ENCODE peak calls at places on chromosomes 1 and 21, in four cellular contexts. V is testis, O is hepatocyte, J is fibroblast of lung. N is an unnamed sample. For H3K4me1, the result is how much of the 10 kb centered on the place peaks cover.

GRCh38 chr21:36156815-36157670 is at the start of gene DOP1B:
- DNase-seq in J (no peak), V (peak), O (no peak), N (peak)

GRCh38 chr1:20124451-20125057 is 5.2 kb upstream of the PLA2G2D start:
- DNase-seq in O (peak), J (peak), V (no peak), N (peak)

GRCh38 chr1:93749894-93750301 is 68.3 kb upstream of the BCAR3 start:
- DNase-seq in V (no peak), J (no peak), O (peak), N (peak)

GRCh38 chr1:152461544-152461943 is 47.5 kb upstream of the CRNN start:
- DNase-seq in J (peak), O (no peak), V (peak), N (peak)

GRCh38 chr1:97806996-97807395 is 113.8 kb downstream of the DPYD start:
- DNase-seq in O (no peak), V (no peak), J (no peak), N (no peak)

GRCh38 chr1:150548632-150549495 is at the start of gene ADAMTSL4:
- DNase-seq in V (peak), J (peak), O (peak), N (no peak)

GRCh38 chr1:61081637-61082335 is 575 bp upstream of the NFIA start:
- DNase-seq in O (peak), J (peak), V (peak), N (peak)

GRCh38 chr1:3054474-3054873 is 14.5 kb upstream of the PRDM16 start:
- DNase-seq in V (no peak), J (no peak), O (no peak), N (no peak)

GRCh38 chr1:162632743-162633326 is 571 bp downstream of the DDR2 start:
- DNase-seq in J (peak), V (no peak), O (peak), N (no peak)

GRCh38 chr1:230584660-230585059 is 57.6 kb upstream of the COG2 start:
- DNase-seq in O (no peak), V (no peak), J (no peak), N (no peak)

GRCh38 chr1:230587056-230587455 is 55.2 kb upstream of the COG2 start:
- DNase-seq in J (no peak), O (no peak), V (no peak), N (no peak)

GRCh38 chr1:230577537-230577936 is 64.7 kb upstream of the COG2 start:
- DNase-seq in O (no peak), J (no peak), V (no peak), N (no peak)

GRCh38 chr1:230578621-230579020 is 63.7 kb upstream of the COG2 start:
- DNase-seq in O (no peak), V (no peak), J (no peak), N (no peak)

GRCh38 chr1:230581446-230582079 is 60.7 kb upstream of the COG2 start:
- DNase-seq in J (no peak), O (no peak), V (no peak), N (no peak)
- TF ChIP-seq CTCF in J (no peak), O (no peak), V (no peak), N (no peak)

GRCh38 chr1:112619518-112620458 is at the start of gene CAPZA1:
- DNase-seq in J (peak), V (peak), O (peak), N (peak)
- H3K4me1 ChIP-seq in J (under half), V (under half), O (under half), N (under half)

GRCh38 chr1:231508497-231508896 is 20.0 kb upstream of the TSNAX start:
- DNase-seq in J (no peak), V (no peak), O (no peak), N (no peak)

GRCh38 chr1:231512147-231512698 is 16.2 kb upstream of the TSNAX start:
- DNase-seq in O (peak), J (peak), V (no peak), N (no peak)

GRCh38 chr1:231507476-231508355 is 20.8 kb upstream of the TSNAX start:
- DNase-seq in J (no peak), V (no peak), O (no peak), N (no peak)

DNA sequence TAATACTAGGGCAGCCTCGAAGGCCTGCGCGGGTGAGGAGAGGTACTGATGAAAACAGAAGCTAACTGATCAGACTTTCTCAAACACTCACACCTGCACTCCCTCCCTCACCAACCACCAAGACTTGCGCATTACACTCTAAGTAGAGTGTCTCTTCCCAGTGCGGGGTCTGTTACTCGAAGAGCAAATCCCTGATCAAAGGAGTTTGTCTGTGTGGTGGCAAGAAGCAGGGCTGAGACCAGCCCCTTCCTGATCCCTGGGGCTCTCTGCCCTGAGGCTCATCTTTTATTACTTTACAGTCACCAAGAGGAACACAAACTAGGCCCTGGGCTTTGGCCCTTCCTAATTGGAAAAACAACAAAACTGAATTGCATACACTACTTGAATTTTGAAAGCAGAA is 19.5 kb upstream of the TSNAX start:
- DNase-seq in V (no peak), O (no peak), J (no peak), N (no peak)
- TF ChIP-seq CTCF in V (no peak), O (no peak), J (no peak), N (no peak)

GRCh38 chr1:8213136-8213535 is 104.8 kb upstream of the SLC45A1 start:
- DNase-seq in O (no peak), J (no peak), V (no peak), N (no peak)

GRCh38 chr1:8211620-8212442 is 106.1 kb upstream of the SLC45A1 start:
- DNase-seq in V (no peak), O (peak), J (peak), N (no peak)

GRCh38 chr1:8212443-8212920 is 105.4 kb upstream of the SLC45A1 start:
- DNase-seq in V (no peak), O (no peak), J (no peak), N (no peak)

GRCh38 chr1:8214501-8215173 is 103.3 kb upstream of the SLC45A1 start:
- DNase-seq in O (no peak), J (peak), V (no peak), N (no peak)

GRCh38 chr1:8213676-8214075 is 104.2 kb upstream of the SLC45A1 start:
- DNase-seq in V (peak), O (no peak), J (no peak), N (no peak)
- H3K4me1 ChIP-seq in V (under half), O (under half), J (under half), N (under half)

DNA sequence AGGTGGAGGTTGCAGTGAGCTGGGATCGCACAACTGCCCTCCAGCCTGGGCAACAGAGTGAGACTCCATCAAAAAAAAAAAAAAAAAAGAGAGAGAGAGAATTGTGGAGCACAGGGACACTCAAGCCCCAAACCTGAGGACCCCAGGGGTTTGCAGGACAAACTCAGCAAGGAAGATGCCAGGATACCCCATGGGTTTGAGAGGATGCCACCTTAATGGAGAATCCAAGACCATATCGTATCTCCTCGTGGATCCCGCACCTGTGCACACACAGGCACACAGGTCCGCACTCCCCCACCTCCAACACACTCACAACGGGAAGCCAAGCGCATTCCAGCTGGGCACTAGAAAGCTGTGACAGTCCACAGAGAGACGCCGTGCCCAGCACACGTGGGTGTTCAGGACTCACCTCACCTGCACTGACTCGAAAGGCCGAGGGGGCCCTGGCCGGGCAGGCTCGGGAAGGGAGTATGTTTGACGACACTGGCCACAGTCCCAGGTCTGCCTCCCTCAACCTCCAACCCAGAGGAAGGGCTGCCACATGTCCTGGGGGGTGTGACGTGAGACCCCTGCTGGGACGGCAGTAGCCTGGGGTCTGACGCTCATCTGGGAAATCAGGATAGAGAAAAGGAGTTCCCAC is 11.1 kb downstream of the CHD5 start:
- DNase-seq in V (no peak), J (no peak), O (no peak), N (no peak)
- TF ChIP-seq CTCF in V (no peak), J (no peak), O (no peak), N (no peak)

GRCh38 chr1:64474133-64474532 is 4.2 kb downstream of the CACHD1 start:
- DNase-seq in O (no peak), J (no peak), V (no peak), N (no peak)
- H3K4me1 ChIP-seq in O (under half), J (under half), V (under half), N (under half)

DNA sequence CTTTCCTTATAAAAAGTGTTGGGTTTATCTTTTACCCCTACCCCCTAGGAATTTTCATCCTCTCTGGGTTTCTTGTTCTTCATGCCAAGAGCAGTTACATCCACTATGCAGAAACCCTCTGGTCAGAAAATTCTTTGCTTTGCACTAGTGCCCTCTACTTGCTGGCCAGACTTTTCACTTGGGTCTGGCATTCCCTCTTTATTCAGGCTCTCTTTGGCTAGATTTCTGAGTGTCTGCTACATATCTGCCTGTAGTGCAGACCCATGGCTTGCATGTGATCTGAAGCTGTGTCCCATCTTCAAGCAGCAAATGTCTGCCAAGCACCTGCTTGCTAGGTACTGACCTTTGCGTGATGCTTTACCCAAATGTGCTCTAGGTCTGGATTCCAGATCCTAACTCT is 237.0 kb downstream of the GPATCH2 start:
- DNase-seq in V (no peak), O (peak), J (no peak), N (no peak)
- TF ChIP-seq CTCF in V (no peak), O (peak), J (no peak), N (no peak)

DNA sequence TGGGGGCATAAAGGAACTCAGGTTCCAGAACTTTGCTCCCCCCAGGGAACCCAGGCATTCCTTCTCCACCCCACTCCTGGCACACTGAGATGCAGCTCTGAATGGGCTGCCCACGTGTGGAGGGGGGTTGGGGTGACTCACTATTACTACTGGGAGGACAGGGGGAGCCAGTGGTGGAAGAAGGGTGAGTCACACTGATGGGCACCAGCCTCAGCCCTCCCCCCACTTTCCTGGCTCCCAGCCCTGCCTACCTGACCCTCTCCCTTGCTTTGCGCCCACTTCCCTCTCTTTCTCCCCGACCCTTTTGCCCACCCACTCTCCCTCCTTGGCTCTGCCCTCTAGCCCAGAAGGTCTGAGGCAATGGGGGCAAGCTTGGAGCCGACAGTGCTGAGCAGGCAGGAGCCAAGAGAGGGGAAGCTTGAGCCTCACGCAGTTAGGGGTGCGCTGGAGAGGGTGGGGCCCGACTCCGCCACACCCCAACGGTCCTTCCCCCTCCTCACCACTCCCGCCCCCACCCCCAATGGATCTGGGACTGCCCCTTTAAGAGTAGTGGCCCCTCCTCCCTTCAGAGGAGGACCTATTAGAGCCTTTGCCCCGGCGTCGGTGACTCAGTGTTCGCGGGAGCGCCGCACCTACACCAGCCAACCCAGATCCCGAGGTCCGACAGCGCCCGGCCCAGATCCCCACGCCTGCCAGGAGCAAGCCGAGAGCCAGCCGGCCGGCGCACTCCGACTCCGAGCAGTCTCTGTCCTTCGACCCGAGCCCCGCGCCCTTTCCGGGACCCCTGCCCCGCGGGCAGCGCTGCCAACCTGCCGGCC is at the start of gene LMNA:
- DNase-seq in V (peak), J (peak), O (peak), N (peak)
- H3K4me1 ChIP-seq in V (under half), J (under half), O (half or more), N (under half)